ENCODE peak calls at places on chromosome 12, in four cellular contexts. M, V, Y and X are unnamed samples.

GRCh38 chr12:104219361-104219892 is 3.8 kb downstream of the TXNRD1 start:
- DNase-seq in V (no peak), M (peak; percentile 57), Y (no peak), X (no peak)

GRCh38 chr12:103677341-103677740 is 90.3 kb downstream of the STAB2 start:
- DNase-seq in V (peak; percentile 31), Y (no peak), M (peak; percentile 36), X (no peak)

GRCh38 chr12:75553398-75553797 is 42.0 kb upstream of the KRR1 start:
- DNase-seq in Y (no peak), V (no peak), M (no peak), X (no peak)

GRCh38 chr12:34402899-34403705 is 380.8 kb downstream of the ALG10 start:
- DNase-seq in V (peak; percentile 24), M (peak; percentile 8), Y (peak; percentile 0), X (peak; percentile 58)

GRCh38 chr12:52487211-52487610 is 5.8 kb downstream of the KRT6A start:
- DNase-seq in M (no peak), Y (no peak), V (no peak), X (no peak)

GRCh38 chr12:89183985-89184435 is 168.3 kb downstream of the DUSP6 start:
- DNase-seq in V (peak; percentile 65), Y (no peak), M (no peak), X (peak; percentile 81)

GRCh38 chr12:113259499-113259953 is 38.3 kb downstream of the TPCN1 start:
- DNase-seq in V (peak; percentile 92), M (peak; percentile 72), Y (no peak), X (peak; percentile 91)

GRCh38 chr12:12441891-12442461 is 85.1 kb downstream of the BORCS5 start:
- DNase-seq in Y (peak; percentile 45), V (no peak), M (no peak), X (no peak)

GRCh38 chr12:62703011-62703380 is 232.0 kb downstream of the PPM1H start:
- DNase-seq in V (no peak), M (no peak), Y (no peak), X (no peak)

GRCh38 chr12:100826323-100826722 is 31.7 kb downstream of the ANO4 start:
- DNase-seq in M (peak; percentile 60), V (no peak), Y (peak; percentile 17), X (no peak)

GRCh38 chr12:117552971-117553370 is 191.5 kb upstream of the NOS1 start:
- DNase-seq in V (peak; percentile 42), Y (no peak), M (no peak), X (peak; percentile 22)

GRCh38 chr12:47983541-47984115 is 20.2 kb downstream of the TMEM106C start:
- DNase-seq in M (no peak), V (no peak), Y (no peak), X (no peak)

GRCh38 chr12:118747771-118748170 is 233.6 kb upstream of the SRRM4 start:
- DNase-seq in V (no peak), Y (no peak), M (no peak), X (no peak)

GRCh38 chr12:52275686-52276085 is 1.2 kb downstream of the KRT86 start:
- DNase-seq in V (no peak), Y (no peak), M (no peak), X (peak; percentile 43)

GRCh38 chr12:18400186-18400585 is 138.9 kb downstream of the PIK3C2G start:
- DNase-seq in V (no peak), M (no peak), Y (no peak), X (no peak)

GRCh38 chr12:132456186-132456943 is 33.6 kb upstream of the FBRSL1 start:
- DNase-seq in Y (no peak), V (no peak), M (no peak), X (no peak)

GRCh38 chr12:53025250-53025649 is 19.0 kb downstream of the EIF4B start:
- DNase-seq in Y (no peak), M (no peak), V (no peak), X (no peak)

GRCh38 chr12:111442301-111443045 is 36.8 kb downstream of the SH2B3 start:
- DNase-seq in Y (no peak), V (peak; percentile 38), M (no peak), X (peak; percentile 74)

GRCh38 chr12:30794591-30795409 is 40.0 kb upstream of the CAPRIN2 start:
- DNase-seq in M (no peak), Y (no peak), V (no peak), X (no peak)

GRCh38 chr12:22083167-22083566 is 37.1 kb downstream of the CMAS start:
- DNase-seq in V (no peak), Y (peak; percentile 13), M (no peak), X (no peak)

GRCh38 chr12:48996794-48997718 is 2.1 kb downstream of the DDN start:
- DNase-seq in Y (peak; percentile 88), V (peak; percentile 89), M (peak; percentile 74), X (no peak)

GRCh38 chr12:125079943-125080645 is 14.9 kb downstream of the AACS start:
- DNase-seq in M (no peak), Y (no peak), V (peak; percentile 76), X (no peak)

GRCh38 chr12:60501124-60501729 is 905.4 kb downstream of the SLC16A7 start:
- DNase-seq in Y (no peak), M (no peak), V (no peak), X (no peak)

GRCh38 chr12:62963642-62964041 is 28.7 kb upstream of the PPM1H start:
- DNase-seq in V (no peak), M (no peak), Y (no peak), X (no peak)

GRCh38 chr12:100927825-100928224 is 133.2 kb downstream of the ANO4 start:
- DNase-seq in Y (no peak), V (no peak), M (no peak), X (no peak)

GRCh38 chr12:128779901-128780300 is 43.9 kb downstream of the SLC15A4 start:
- DNase-seq in V (no peak), M (no peak), Y (no peak), X (no peak)

GRCh38 chr12:94386422-94386821 is 73.2 kb downstream of the CEP83 start:
- DNase-seq in V (no peak), M (no peak), Y (no peak), X (no peak)

GRCh38 chr12:13254311-13254710 is 57.8 kb downstream of the EMP1 start:
- DNase-seq in V (no peak), M (no peak), Y (no peak), X (no peak)

GRCh38 chr12:57852620-57853509 is 6.3 kb upstream of the CTDSP2 start:
- DNase-seq in M (no peak), Y (no peak), V (peak; percentile 74), X (no peak)

GRCh38 chr12:65941388-65941787 is 117.1 kb downstream of the HMGA2 start:
- DNase-seq in V (no peak), Y (no peak), M (no peak), X (no peak)

GRCh38 chr12:41277019-41277770 is 89.1 kb downstream of the PDZRN4 start:
- DNase-seq in M (peak; percentile 19), V (no peak), Y (peak; percentile 29), X (no peak)

GRCh38 chr12:51949342-51950030 is 2.0 kb upstream of the ACVR1B start:
- DNase-seq in M (no peak), V (no peak), Y (no peak), X (peak; percentile 50)

GRCh38 chr12:57732270-57732669 is 6.3 kb downstream of the AGAP2 start:
- DNase-seq in M (no peak), V (no peak), Y (no peak), X (no peak)

GRCh38 chr12:132245521-132246101 is 83.8 kb downstream of the GALNT9 start:
- DNase-seq in V (no peak), Y (no peak), M (no peak), X (no peak)

GRCh38 chr12:98418357-98419075 is 96.9 kb upstream of the TMPO start:
- DNase-seq in Y (peak; percentile 14), V (peak; percentile 84), M (peak; percentile 94), X (peak; percentile 96)

GRCh38 chr12:88665051-88665450 is 84.8 kb upstream of the KITLG start:
- DNase-seq in Y (no peak), M (no peak), V (no peak), X (no peak)

GRCh38 chr12:62720661-62721330 is 214.2 kb downstream of the PPM1H start:
- DNase-seq in M (peak; percentile 25), Y (no peak), V (no peak), X (no peak)